ENCODE peak calls at places on chromosome 1, in eight cellular contexts. B is left lung, U is cardiac fibroblast, R is foreskin keratinocyte, A is mammary epithelial cell, Q is esophagus muscularis mucosa, P is nephron progenitor cell, Y is heart right ventricle. C is an unnamed sample.

GRCh38 chr1:174902531-174903099 is 97.1 kb upstream of the CACYBP start:
- DNase-seq in B (no peak), U (no peak), R (peak), A (peak), Q (no peak), P (no peak), Y (no peak), C (no peak)

GRCh38 chr1:162081316-162081715 is 11.8 kb downstream of the NOS1AP start:
- DNase-seq in B (no peak), U (peak), R (no peak), A (peak), Q (no peak), P (no peak), Y (no peak), C (no peak)

GRCh38 chr1:42680045-42680444 is 2.2 kb upstream of the YBX1 start:
- DNase-seq in B (no peak), U (no peak), R (no peak), A (no peak), Q (no peak), P (no peak), Y (no peak), C (no peak)

GRCh38 chr1:110133436-110133835 is 16.9 kb upstream of the SLC6A17 start:
- DNase-seq in B (no peak), U (peak), R (no peak), A (no peak), Q (no peak), P (no peak), Y (no peak), C (no peak)

GRCh38 chr1:36161656-36162531 is 5.9 kb downstream of the MAP7D1 start:
- DNase-seq in B (peak), U (peak), R (peak), A (peak), Q (no peak), P (no peak), Y (no peak), C (no peak)

GRCh38 chr1:160128636-160129035 is 13.1 kb downstream of the ATP1A2 start:
- DNase-seq in B (no peak), U (no peak), R (no peak), A (no peak), Q (no peak), P (no peak), Y (no peak), C (no peak)

GRCh38 chr1:5847013-5847654 is 145.1 kb downstream of the NPHP4 start:
- DNase-seq in B (peak), U (peak), R (no peak), A (no peak), Q (no peak), P (peak), Y (no peak), C (no peak)

GRCh38 chr1:30479576-30479975 is 243.8 kb downstream of the MATN1 start:
- DNase-seq in B (no peak), U (no peak), R (no peak), A (no peak), Q (no peak), P (no peak), Y (no peak), C (no peak)

GRCh38 chr1:94522304-94522703 is 19.3 kb downstream of the F3 start:
- DNase-seq in B (no peak), U (peak), R (peak), A (peak), Q (no peak), P (peak), Y (no peak), C (no peak)

GRCh38 chr1:213060836-213061235 is 9.8 kb downstream of the RPS6KC1 start:
- DNase-seq in B (no peak), U (no peak), R (no peak), A (no peak), Q (no peak), P (no peak), Y (no peak), C (no peak)

GRCh38 chr1:40302475-40302874 is 14.6 kb downstream of the COL9A2 start:
- DNase-seq in B (no peak), U (no peak), R (no peak), A (no peak), Q (no peak), P (no peak), Y (no peak), C (no peak)

GRCh38 chr1:200739499-200740290 is 1.0 kb downstream of the CAMSAP2 start:
- DNase-seq in B (peak), U (peak), R (no peak), A (peak), Q (no peak), P (peak), Y (peak), C (no peak)

GRCh38 chr1:152577168-152577567 is 3.1 kb downstream of the LCE3D start:
- DNase-seq in B (no peak), U (no peak), R (peak), A (peak), Q (no peak), P (no peak), Y (no peak), C (no peak)

GRCh38 chr1:63122051-63122450 is 200.3 kb upstream of the FOXD3 start:
- DNase-seq in B (no peak), U (no peak), R (no peak), A (no peak), Q (no peak), P (no peak), Y (no peak), C (peak)

GRCh38 chr1:201282931-201283829 is at the start of gene PKP1:
- DNase-seq in B (peak), U (peak), R (no peak), A (peak), Q (no peak), P (peak), Y (peak), C (peak)

GRCh38 chr1:42186172-42186571 is 21.6 kb upstream of the GUCA2A start:
- DNase-seq in B (no peak), U (peak), R (no peak), A (peak), Q (no peak), P (no peak), Y (no peak), C (no peak)

GRCh38 chr1:84847253-84848247 is 45.5 kb downstream of the LPAR3 start:
- DNase-seq in B (peak), U (peak), R (peak), A (peak), Q (peak), P (no peak), Y (peak), C (no peak)

GRCh38 chr1:44371206-44371605 is 16.1 kb upstream of the ERI3 start:
- DNase-seq in B (no peak), U (no peak), R (no peak), A (no peak), Q (no peak), P (no peak), Y (no peak), C (no peak)

GRCh38 chr1:93964777-93965200 is 55.6 kb upstream of the GCLM start:
- DNase-seq in B (no peak), U (peak), R (peak), A (peak), Q (no peak), P (no peak), Y (no peak), C (no peak)

GRCh38 chr1:94322696-94323095 is 85.3 kb upstream of the ARHGAP29 start:
- DNase-seq in B (no peak), U (peak), R (peak), A (peak), Q (no peak), P (no peak), Y (no peak), C (no peak)

GRCh38 chr1:167452483-167452882 is 65.8 kb downstream of the CD247 start:
- DNase-seq in B (no peak), U (no peak), R (no peak), A (no peak), Q (no peak), P (no peak), Y (no peak), C (no peak)

GRCh38 chr1:29685387-29685786 is 449.1 kb downstream of the PTPRU start:
- DNase-seq in B (no peak), U (no peak), R (no peak), A (no peak), Q (no peak), P (no peak), Y (no peak), C (no peak)

GRCh38 chr1:51976831-51977602 is 13.5 kb downstream of the RAB3B start:
- DNase-seq in B (no peak), U (no peak), R (no peak), A (no peak), Q (no peak), P (no peak), Y (no peak), C (no peak)

GRCh38 chr1:60819302-60819701 is 263.1 kb upstream of the NFIA start:
- DNase-seq in B (no peak), U (no peak), R (no peak), A (no peak), Q (no peak), P (no peak), Y (no peak), C (no peak)

GRCh38 chr1:2517966-2518365 is 8.4 kb downstream of the PANK4 start:
- DNase-seq in B (no peak), U (no peak), R (no peak), A (no peak), Q (no peak), P (no peak), Y (no peak), C (no peak)

GRCh38 chr1:41455479-41456271 is 28.8 kb downstream of the EDN2 start:
- DNase-seq in B (no peak), U (peak), R (peak), A (peak), Q (no peak), P (no peak), Y (peak), C (no peak)

GRCh38 chr1:71850936-71851335 is 431.4 kb downstream of the NEGR1 start:
- DNase-seq in B (no peak), U (peak), R (no peak), A (no peak), Q (no peak), P (no peak), Y (no peak), C (no peak)

DNA sequence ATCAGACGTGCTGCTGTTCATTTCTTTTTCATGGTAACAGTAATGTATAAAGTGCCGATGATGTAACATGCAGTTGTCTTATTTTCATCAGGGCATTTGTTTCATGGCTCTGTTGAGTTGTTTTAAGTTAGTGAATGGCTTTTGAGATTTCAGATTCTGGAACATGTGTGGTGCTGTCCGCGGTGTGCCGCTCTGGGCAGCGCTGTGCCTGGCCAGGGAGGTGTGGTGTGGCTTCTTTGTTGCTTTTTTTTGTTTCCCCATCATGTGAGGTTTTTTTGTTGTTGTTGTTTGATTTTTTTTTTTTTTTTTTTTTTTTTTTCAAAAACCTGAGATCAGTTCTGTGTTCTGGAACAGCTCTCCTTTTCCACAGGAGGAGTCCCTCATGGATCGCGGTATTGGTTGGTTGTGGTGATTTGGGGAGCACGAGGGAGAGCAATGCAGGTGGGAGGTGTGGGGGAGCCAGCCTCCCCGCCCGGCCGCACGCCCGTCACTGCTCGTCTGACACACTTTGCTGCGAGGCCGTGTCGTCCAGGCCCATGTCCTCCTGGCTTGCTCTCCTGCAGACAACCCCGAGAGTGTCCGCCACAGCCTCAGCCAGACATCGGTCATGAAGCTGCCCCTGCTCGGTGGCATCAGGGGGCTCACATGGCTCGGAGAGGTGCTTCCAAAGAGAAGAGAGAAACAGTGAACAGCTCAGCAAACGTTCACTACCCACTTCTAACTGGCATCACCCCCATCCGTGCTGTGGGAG is 33.6 kb downstream of the NTPCR start:
- DNase-seq in B (no peak), U (no peak), R (no peak), A (no peak), Q (no peak), P (no peak), Y (no peak), C (no peak)
- TF ChIP-seq CTCF in B (no peak), U (no peak), R (no peak), A (no peak), Q (no peak), P (no peak), Y (no peak), C (no peak)

GRCh38 chr1:47726496-47726855 is 270.7 kb downstream of the TRABD2B start:
- DNase-seq in B (no peak), U (no peak), R (no peak), A (no peak), Q (no peak), P (no peak), Y (no peak), C (no peak)
- TF ChIP-seq CTCF in B (peak), U (no peak), R (no peak), A (no peak), Q (no peak), P (no peak), Y (no peak), C (peak)

GRCh38 chr1:228478326-228478725 is 8.9 kb upstream of the RNF187 start:
- DNase-seq in B (no peak), U (no peak), R (no peak), A (no peak), Q (no peak), P (no peak), Y (no peak), C (no peak)
- TF ChIP-seq CTCF in B (no peak), U (no peak), R (no peak), A (no peak), Q (no peak), P (no peak), Y (no peak), C (no peak)

DNA sequence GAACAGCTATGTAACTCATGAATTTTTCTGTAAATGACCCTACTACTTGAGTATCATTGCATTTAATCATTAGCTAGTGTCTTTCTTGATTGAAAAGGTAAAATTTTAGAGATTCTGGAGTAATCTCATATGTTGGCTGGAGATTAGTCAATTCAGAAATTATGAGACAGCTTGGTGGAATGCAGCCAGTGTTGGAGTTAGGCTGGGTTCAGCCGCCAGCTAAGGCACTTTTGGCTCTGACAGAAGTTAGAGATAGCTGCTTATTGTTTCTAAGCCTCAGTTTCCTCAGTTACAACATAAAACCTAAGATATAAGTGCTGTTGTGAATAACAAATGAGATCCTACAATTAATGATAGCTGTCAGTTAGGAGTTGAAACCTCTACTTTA is 49.4 kb downstream of the TBCE start:
- DNase-seq in B (no peak), U (peak), R (no peak), A (peak), Q (no peak), P (no peak), Y (no peak), C (no peak)
- TF ChIP-seq CTCF in B (no peak), U (no peak), R (no peak), A (no peak), Q (no peak), P (no peak), Y (no peak), C (no peak)

GRCh38 chr1:163885510-163885909 is 563.8 kb downstream of the NUF2 start:
- DNase-seq in B (no peak), U (no peak), R (no peak), A (no peak), Q (no peak), P (no peak), Y (no peak), C (no peak)
- TF ChIP-seq CTCF in B (no peak), U (no peak), R (no peak), A (no peak), Q (no peak), P (no peak), Y (no peak), C (no peak)

GRCh38 chr1:16996845-16997244 is 14.9 kb downstream of the ATP13A2 start:
- DNase-seq in B (no peak), U (no peak), R (no peak), A (no peak), Q (no peak), P (no peak), Y (no peak), C (no peak)

GRCh38 chr1:16998589-16998988 is 13.1 kb downstream of the ATP13A2 start:
- DNase-seq in B (no peak), U (no peak), R (no peak), A (no peak), Q (no peak), P (no peak), Y (no peak), C (no peak)

GRCh38 chr1:17002524-17002902 is 9.2 kb downstream of the ATP13A2 start:
- DNase-seq in B (no peak), U (no peak), R (no peak), A (no peak), Q (no peak), P (no peak), Y (no peak), C (no peak)

GRCh38 chr1:17001760-17002523 is 9.8 kb downstream of the ATP13A2 start:
- DNase-seq in B (no peak), U (no peak), R (no peak), A (no peak), Q (no peak), P (no peak), Y (no peak), C (no peak)

GRCh38 chr1:16999863-17000262 is 11.9 kb downstream of the ATP13A2 start:
- DNase-seq in B (no peak), U (no peak), R (no peak), A (no peak), Q (no peak), P (no peak), Y (no peak), C (no peak)
- TF ChIP-seq CTCF in B (no peak), U (no peak), R (no peak), A (no peak), Q (no peak), P (no peak), Y (no peak), C (no peak)

DNA sequence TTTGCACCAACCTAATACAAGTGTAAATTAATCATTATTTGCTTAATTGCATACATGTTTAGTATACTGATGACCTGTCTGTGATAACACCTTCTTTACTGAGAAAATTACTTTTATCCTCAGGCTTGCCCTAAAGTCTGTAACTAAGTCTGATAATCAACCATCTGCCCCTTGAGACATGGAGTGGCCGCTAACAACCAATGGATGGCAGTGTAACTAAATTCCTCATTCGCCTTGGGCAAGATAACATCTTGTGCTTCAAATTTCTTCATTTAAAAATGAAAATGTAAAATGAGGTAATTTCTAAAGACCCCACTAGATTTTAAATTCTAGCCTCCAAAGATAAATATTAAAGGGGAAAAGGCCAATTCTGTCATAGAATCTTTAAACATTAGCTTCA is 85.1 kb downstream of the ENAH start:
- DNase-seq in B (no peak), U (no peak), R (no peak), A (no peak), Q (no peak), P (no peak), Y (no peak), C (no peak)
- TF ChIP-seq CTCF in B (no peak), U (no peak), R (peak), A (peak), Q (no peak), P (peak), Y (peak), C (peak)

DNA sequence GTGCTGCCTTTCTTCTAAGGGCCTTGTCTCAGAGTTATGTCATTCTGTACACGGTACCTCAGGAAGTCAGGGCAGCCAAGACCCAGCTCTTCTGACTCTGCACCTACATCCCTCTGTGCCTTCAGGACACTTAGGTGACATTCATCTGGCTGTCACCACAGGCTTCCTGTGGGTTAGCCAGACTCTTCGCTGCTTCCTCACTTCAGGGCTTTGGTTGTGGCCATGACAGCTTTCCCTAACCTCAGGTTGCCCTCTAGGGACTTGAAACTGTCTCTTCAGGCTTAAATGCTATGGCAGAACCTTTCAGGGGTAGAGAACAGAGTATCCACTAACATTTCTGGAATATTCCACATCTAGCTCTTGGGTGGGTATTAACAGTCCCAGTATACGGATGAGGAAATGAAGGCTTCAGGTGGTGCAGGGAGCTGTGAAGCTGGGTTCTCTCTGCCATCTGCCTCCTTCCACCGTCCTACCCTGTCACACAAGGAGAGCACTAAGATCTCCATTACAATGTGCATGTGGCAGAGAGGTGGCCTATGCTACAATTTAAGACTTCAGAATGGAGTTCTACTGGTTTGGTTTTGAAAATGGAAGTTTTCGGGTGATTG is 9.9 kb downstream of the TSSK3 start:
- DNase-seq in B (no peak), U (no peak), R (no peak), A (no peak), Q (no peak), P (no peak), Y (no peak), C (no peak)
- TF ChIP-seq CTCF in B (no peak), U (no peak), R (no peak), A (no peak), Q (no peak), P (no peak), Y (peak), C (no peak)

GRCh38 chr1:209989525-209989924 is 51.5 kb downstream of the SYT14 start:
- DNase-seq in B (no peak), U (peak), R (no peak), A (peak), Q (no peak), P (no peak), Y (no peak), C (no peak)
- TF ChIP-seq CTCF in B (no peak), U (peak), R (peak), A (peak), Q (peak), P (no peak), Y (peak), C (no peak)

C was measured in glutamatergic neuron.